ENCODE peak calls at places on chromosomes 7 and 10, in ten cellular contexts. One of them, this sample, is unnamed.

GRCh38 chr10:11553773-11554381 is 57.6 kb downstream of the USP6NL start:
- DNase-seq in lung: no peak
- DNase-seq in brain microvascular endothelial cell: no peak
- DNase-seq in kidney: no peak
- DNase-seq in lower lobe of right lung: no peak
- DNase-seq in fibroblast of mammary gland: no peak
- DNase-seq in cardiac fibroblast: no peak
- DNase-seq in fibroblast of the aortic adventitia: no peak
- DNase-seq in AG04450: no peak
- DNase-seq in psoas muscle: no peak
- DNase-seq in this sample: no peak

GRCh38 chr10:121468726-121469125 is 129.5 kb downstream of the FGFR2 start:
- DNase-seq in AG04450: no peak
- DNase-seq in cardiac fibroblast: no peak
- DNase-seq in kidney: no peak
- DNase-seq in psoas muscle: no peak
- DNase-seq in lung: no peak
- DNase-seq in brain microvascular endothelial cell: no peak
- DNase-seq in lower lobe of right lung: no peak
- DNase-seq in fibroblast of the aortic adventitia: no peak
- DNase-seq in fibroblast of mammary gland: no peak
- DNase-seq in this sample: no peak

GRCh38 chr7:44990520-44991023 is 9.4 kb upstream of the CCM2 start:
- DNase-seq in lower lobe of right lung: no peak
- DNase-seq in fibroblast of the aortic adventitia: peak; percentile 97
- DNase-seq in psoas muscle: no peak
- DNase-seq in fibroblast of mammary gland: peak; percentile 87
- DNase-seq in AG04450: peak; percentile 29
- DNase-seq in cardiac fibroblast: peak; percentile 87
- DNase-seq in kidney: peak; percentile 10
- DNase-seq in lung: no peak
- DNase-seq in brain microvascular endothelial cell: peak; percentile 79
- DNase-seq in this sample: no peak

GRCh38 chr7:10908600-10908999 is 65.1 kb upstream of the PHF14 start:
- DNase-seq in fibroblast of the aortic adventitia: no peak
- DNase-seq in brain microvascular endothelial cell: no peak
- DNase-seq in AG04450: no peak
- DNase-seq in lower lobe of right lung: no peak
- DNase-seq in cardiac fibroblast: no peak
- DNase-seq in lung: no peak
- DNase-seq in kidney: no peak
- DNase-seq in fibroblast of mammary gland: no peak
- DNase-seq in psoas muscle: no peak
- DNase-seq in this sample: no peak

GRCh38 chr7:125670926-125671572 is 741.4 kb upstream of the POT1 start:
- DNase-seq in cardiac fibroblast: peak; percentile 60
- DNase-seq in psoas muscle: no peak
- DNase-seq in brain microvascular endothelial cell: peak; percentile 24
- DNase-seq in lung: no peak
- DNase-seq in fibroblast of mammary gland: peak; percentile 20
- DNase-seq in lower lobe of right lung: no peak
- DNase-seq in kidney: no peak
- DNase-seq in fibroblast of the aortic adventitia: peak; percentile 52
- DNase-seq in AG04450: no peak
- DNase-seq in this sample: no peak

GRCh38 chr10:51269816-51270215 is 195.5 kb downstream of the PRKG1 start:
- DNase-seq in cardiac fibroblast: peak; percentile 32
- DNase-seq in kidney: no peak
- DNase-seq in lung: no peak
- DNase-seq in psoas muscle: no peak
- DNase-seq in AG04450: peak; percentile 7
- DNase-seq in fibroblast of mammary gland: peak; percentile 57
- DNase-seq in fibroblast of the aortic adventitia: peak; percentile 38
- DNase-seq in brain microvascular endothelial cell: peak; percentile 54
- DNase-seq in lower lobe of right lung: no peak
- DNase-seq in this sample: no peak

GRCh38 chr10:8102708-8103401 is 48.4 kb downstream of the GATA3 start:
- DNase-seq in brain microvascular endothelial cell: no peak
- DNase-seq in psoas muscle: no peak
- DNase-seq in fibroblast of mammary gland: no peak
- DNase-seq in lung: no peak
- DNase-seq in kidney: no peak
- DNase-seq in cardiac fibroblast: no peak
- DNase-seq in AG04450: no peak
- DNase-seq in fibroblast of the aortic adventitia: no peak
- DNase-seq in lower lobe of right lung: no peak
- DNase-seq in this sample: no peak

GRCh38 chr10:133388973-133389818 is 4.8 kb upstream of the MTG1 start:
- DNase-seq in fibroblast of the aortic adventitia: no peak
- DNase-seq in fibroblast of mammary gland: no peak
- DNase-seq in kidney: peak; percentile 71
- DNase-seq in cardiac fibroblast: no peak
- DNase-seq in lower lobe of right lung: peak; percentile 49
- DNase-seq in AG04450: no peak
- DNase-seq in psoas muscle: no peak
- DNase-seq in lung: no peak
- DNase-seq in brain microvascular endothelial cell: no peak
- DNase-seq in this sample: no peak

GRCh38 chr7:15555385-15555859 is 6.4 kb downstream of the AGMO start:
- DNase-seq in cardiac fibroblast: peak; percentile 85
- DNase-seq in kidney: no peak
- DNase-seq in fibroblast of mammary gland: peak; percentile 63
- DNase-seq in AG04450: no peak
- DNase-seq in lower lobe of right lung: no peak
- DNase-seq in lung: no peak
- DNase-seq in psoas muscle: no peak
- DNase-seq in fibroblast of the aortic adventitia: peak; percentile 46
- DNase-seq in brain microvascular endothelial cell: peak; percentile 24
- DNase-seq in this sample: no peak

GRCh38 chr10:121886997-121887622 is 40.7 kb downstream of the ATE1 start:
- DNase-seq in kidney: no peak
- DNase-seq in lung: peak; percentile 35
- DNase-seq in brain microvascular endothelial cell: peak; percentile 63
- DNase-seq in fibroblast of mammary gland: peak; percentile 73
- DNase-seq in fibroblast of the aortic adventitia: peak; percentile 68
- DNase-seq in lower lobe of right lung: no peak
- DNase-seq in psoas muscle: peak; percentile 41
- DNase-seq in cardiac fibroblast: peak; percentile 82
- DNase-seq in AG04450: peak; percentile 43
- DNase-seq in this sample: peak; percentile 37

GRCh38 chr7:34315032-34315431 is 343.0 kb upstream of the NPSR1 start:
- DNase-seq in lower lobe of right lung: no peak
- DNase-seq in kidney: no peak
- DNase-seq in brain microvascular endothelial cell: peak; percentile 36
- DNase-seq in fibroblast of mammary gland: peak; percentile 82
- DNase-seq in psoas muscle: no peak
- DNase-seq in fibroblast of the aortic adventitia: peak; percentile 90
- DNase-seq in lung: no peak
- DNase-seq in AG04450: no peak
- DNase-seq in cardiac fibroblast: peak; percentile 92
- DNase-seq in this sample: peak; percentile 68

GRCh38 chr7:1348096-1348835 is 111.0 kb downstream of the MICALL2 start:
- DNase-seq in psoas muscle: no peak
- DNase-seq in fibroblast of mammary gland: no peak
- DNase-seq in fibroblast of the aortic adventitia: no peak
- DNase-seq in kidney: peak; percentile 44
- DNase-seq in lung: no peak
- DNase-seq in brain microvascular endothelial cell: no peak
- DNase-seq in AG04450: no peak
- DNase-seq in cardiac fibroblast: no peak
- DNase-seq in lower lobe of right lung: peak; percentile 28
- DNase-seq in this sample: no peak

GRCh38 chr7:47153076-47153475 is 428.8 kb downstream of the TNS3 start:
- DNase-seq in cardiac fibroblast: peak; percentile 95
- DNase-seq in brain microvascular endothelial cell: peak; percentile 96
- DNase-seq in lung: peak; percentile 83
- DNase-seq in fibroblast of the aortic adventitia: peak; percentile 79
- DNase-seq in psoas muscle: no peak
- DNase-seq in kidney: no peak
- DNase-seq in AG04450: peak; percentile 89
- DNase-seq in lower lobe of right lung: no peak
- DNase-seq in fibroblast of mammary gland: peak; percentile 91
- DNase-seq in this sample: peak; percentile 85

GRCh38 chr10:130749911-130750310 is 561.6 kb downstream of the TCERG1L start:
- DNase-seq in lower lobe of right lung: no peak
- DNase-seq in brain microvascular endothelial cell: no peak
- DNase-seq in lung: no peak
- DNase-seq in psoas muscle: no peak
- DNase-seq in fibroblast of mammary gland: no peak
- DNase-seq in cardiac fibroblast: no peak
- DNase-seq in AG04450: no peak
- DNase-seq in fibroblast of the aortic adventitia: no peak
- DNase-seq in kidney: peak; percentile 48
- DNase-seq in this sample: no peak

DNA sequence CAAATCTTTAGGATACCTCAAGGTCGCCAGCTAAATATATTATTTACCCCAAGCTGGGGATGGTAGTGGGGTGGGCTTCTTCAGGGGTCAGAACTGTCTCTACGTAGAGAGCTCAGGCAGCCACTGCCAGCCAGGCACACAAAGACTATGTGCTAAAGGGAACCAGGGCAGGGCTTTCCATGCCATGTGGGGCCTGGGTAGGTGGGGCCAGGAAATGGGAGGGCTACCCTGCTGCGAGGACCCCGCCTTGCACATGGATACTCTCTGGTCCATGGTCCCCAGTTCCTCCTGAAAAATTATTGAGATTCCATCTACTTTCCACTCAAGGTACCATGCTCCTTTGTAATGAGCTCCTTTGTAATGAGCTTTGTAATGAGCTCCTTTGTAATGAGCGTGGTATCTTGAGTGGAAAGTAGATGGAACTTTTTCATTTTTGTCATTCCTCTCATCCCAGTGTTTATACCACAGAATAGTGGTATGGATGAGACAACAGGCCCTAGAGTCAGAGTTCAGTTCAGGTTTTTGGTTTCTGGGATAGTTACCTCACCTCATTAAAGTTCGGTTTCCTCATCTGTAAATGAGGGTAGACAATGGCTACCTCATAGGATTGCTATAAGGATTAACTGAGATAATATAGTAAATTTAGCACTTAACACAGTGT is 5.8 kb downstream of the SYNPO2L start:
- DNase-seq in fibroblast of the aortic adventitia: no peak
- DNase-seq in kidney: no peak
- DNase-seq in fibroblast of mammary gland: peak; percentile 32
- DNase-seq in brain microvascular endothelial cell: no peak
- DNase-seq in cardiac fibroblast: no peak
- DNase-seq in AG04450: no peak
- DNase-seq in psoas muscle: no peak
- DNase-seq in lower lobe of right lung: no peak
- DNase-seq in lung: no peak
- DNase-seq in this sample: no peak
- H3K4me3 ChIP-seq in fibroblast of the aortic adventitia: no peak overlapping the region
- H3K4me3 ChIP-seq in kidney: no peak overlapping the region
- H3K4me3 ChIP-seq in fibroblast of mammary gland: no peak overlapping the region
- H3K4me3 ChIP-seq in brain microvascular endothelial cell: no peak overlapping the region
- H3K4me3 ChIP-seq in cardiac fibroblast: no peak overlapping the region
- H3K4me3 ChIP-seq in AG04450: no peak overlapping the region
- H3K4me3 ChIP-seq in psoas muscle: peak overlapping the region; percentile 73
- H3K4me3 ChIP-seq in lower lobe of right lung: no peak overlapping the region
- H3K4me3 ChIP-seq in lung: no peak overlapping the region
- H3K4me3 ChIP-seq in this sample: no peak overlapping the region

GRCh38 chr7:85554294-85554877 is 367.5 kb upstream of the SEMA3D start:
- DNase-seq in psoas muscle: no peak
- DNase-seq in cardiac fibroblast: peak; percentile 79
- DNase-seq in fibroblast of the aortic adventitia: peak; percentile 86
- DNase-seq in lung: no peak
- DNase-seq in lower lobe of right lung: no peak
- DNase-seq in brain microvascular endothelial cell: peak; percentile 73
- DNase-seq in kidney: no peak
- DNase-seq in AG04450: peak; percentile 62
- DNase-seq in fibroblast of mammary gland: peak; percentile 81
- DNase-seq in this sample: peak; percentile 66
- TF ChIP-seq CTCF in psoas muscle: peak; percentile 55
- TF ChIP-seq CTCF in cardiac fibroblast: peak; percentile 56
- TF ChIP-seq CTCF in fibroblast of the aortic adventitia: peak; percentile 66
- TF ChIP-seq CTCF in lung: peak; percentile 20
- TF ChIP-seq CTCF in lower lobe of right lung: peak; percentile 68
- TF ChIP-seq CTCF in brain microvascular endothelial cell: peak; percentile 52
- TF ChIP-seq CTCF in kidney: peak; percentile 69
- TF ChIP-seq CTCF in AG04450: peak; percentile 72
- TF ChIP-seq CTCF in fibroblast of mammary gland: peak; percentile 69
- TF ChIP-seq CTCF in this sample: peak; percentile 58

DNA sequence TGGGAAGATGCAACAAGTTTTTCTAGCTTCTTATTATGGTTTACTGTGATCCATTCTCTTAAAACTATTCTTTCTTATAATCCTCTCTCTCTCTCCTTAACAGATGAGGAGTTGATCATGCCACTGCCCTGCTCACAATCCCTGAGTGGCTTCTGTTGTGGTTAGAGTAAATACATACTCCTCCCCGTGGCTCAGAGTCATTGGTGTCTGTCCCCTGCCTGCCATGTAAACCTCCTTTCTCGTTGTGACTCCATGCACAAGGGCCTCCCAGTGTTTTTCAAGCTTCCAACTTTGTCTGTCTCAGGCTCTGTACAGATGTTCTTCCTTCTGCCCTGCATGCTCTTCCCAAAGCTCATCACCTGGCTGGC is 20.4 kb downstream of the CCNY start:
- DNase-seq in lower lobe of right lung: no peak
- DNase-seq in fibroblast of mammary gland: no peak
- DNase-seq in kidney: no peak
- DNase-seq in cardiac fibroblast: no peak
- DNase-seq in psoas muscle: no peak
- DNase-seq in lung: no peak
- DNase-seq in brain microvascular endothelial cell: no peak
- DNase-seq in fibroblast of the aortic adventitia: no peak
- DNase-seq in AG04450: no peak
- DNase-seq in this sample: no peak
- H3K4me3 ChIP-seq in lower lobe of right lung: no peak overlapping the region
- H3K4me3 ChIP-seq in fibroblast of mammary gland: no peak overlapping the region
- H3K4me3 ChIP-seq in kidney: no peak overlapping the region
- H3K4me3 ChIP-seq in cardiac fibroblast: no peak overlapping the region
- H3K4me3 ChIP-seq in psoas muscle: no peak overlapping the region
- H3K4me3 ChIP-seq in lung: no peak overlapping the region
- H3K4me3 ChIP-seq in brain microvascular endothelial cell: no peak overlapping the region
- H3K4me3 ChIP-seq in fibroblast of the aortic adventitia: no peak overlapping the region
- H3K4me3 ChIP-seq in AG04450: no peak overlapping the region
- H3K4me3 ChIP-seq in this sample: no peak overlapping the region

DNA sequence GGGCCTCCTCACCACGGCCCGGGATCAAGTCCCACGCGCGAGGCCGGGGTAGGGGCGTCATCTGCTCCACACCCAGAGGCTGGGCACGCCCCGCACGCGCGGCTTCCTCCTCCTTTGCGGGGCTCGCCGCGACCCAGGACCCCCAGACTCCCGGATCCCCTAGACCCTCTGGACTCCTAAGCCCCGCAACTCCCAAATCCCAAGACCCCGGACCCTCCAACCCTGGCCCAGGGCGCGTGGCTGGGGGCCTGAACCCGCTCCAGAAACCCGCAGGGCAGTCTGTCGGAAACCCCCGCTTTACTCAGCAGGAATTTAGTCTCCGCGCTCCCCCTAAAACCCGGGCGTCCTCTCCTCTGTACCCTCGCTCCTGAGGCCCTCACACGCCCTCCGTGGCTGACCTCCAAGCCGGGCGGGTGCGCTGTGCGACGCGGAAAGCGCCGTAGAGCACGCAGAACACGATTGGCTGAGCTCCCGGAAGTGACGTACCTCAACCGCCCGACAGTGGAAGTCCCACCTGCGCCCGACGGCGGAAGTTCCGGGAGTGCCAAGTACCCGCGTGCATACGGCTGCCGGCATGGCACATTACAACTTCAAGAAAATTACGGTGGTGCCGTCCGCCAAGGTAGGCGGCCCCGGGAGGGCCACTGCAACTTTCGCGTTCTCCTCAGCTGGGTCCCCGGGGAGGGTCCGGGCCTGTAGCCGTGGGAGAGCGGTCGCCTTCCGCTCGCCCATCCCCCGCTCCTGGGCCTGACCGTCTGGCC is at the start of gene GTPBP4:
- DNase-seq in brain microvascular endothelial cell: peak; percentile 96
- DNase-seq in lung: peak; percentile 99
- DNase-seq in kidney: peak; percentile 99
- DNase-seq in psoas muscle: peak; percentile 99
- DNase-seq in lower lobe of right lung: peak; percentile 99
- DNase-seq in cardiac fibroblast: peak; percentile 98
- DNase-seq in AG04450: peak; percentile 89
- DNase-seq in fibroblast of mammary gland: peak; percentile 97
- DNase-seq in fibroblast of the aortic adventitia: peak; percentile 97
- DNase-seq in this sample: peak; percentile 87
- TF ChIP-seq CTCF in brain microvascular endothelial cell: peak; percentile 3
- TF ChIP-seq CTCF in lung: peak; percentile 23
- TF ChIP-seq CTCF in kidney: peak; percentile 42
- TF ChIP-seq CTCF in psoas muscle: no peak
- TF ChIP-seq CTCF in lower lobe of right lung: peak; percentile 18
- TF ChIP-seq CTCF in cardiac fibroblast: no peak
- TF ChIP-seq CTCF in AG04450: no peak
- TF ChIP-seq CTCF in fibroblast of mammary gland: no peak
- TF ChIP-seq CTCF in fibroblast of the aortic adventitia: no peak
- TF ChIP-seq CTCF in this sample: peak; percentile 7

This sample was measured in AG09309.